ENCODE peak calls at places on chromosomes 6 and 20, in six cellular contexts. J is coronary artery, O is adrenal gland, A is IMR-90, G is NB4, Y is transverse colon. L is an unnamed sample.

GRCh38 chr6:159125977-159126376 is 43.2 kb upstream of the FNDC1 start:
- DNase-seq in J (no peak), O (peak; percentile 88), A (no peak), G (no peak), Y (no peak), L (no peak)

GRCh38 chr20:35801865-35802264 is 30.1 kb downstream of the PHF20 start:
- DNase-seq in J (no peak), O (no peak), A (no peak), G (no peak), Y (no peak), L (no peak)

GRCh38 chr20:2692036-2692885 is at the start of gene EBF4:
- DNase-seq in J (no peak), O (peak; percentile 72), A (no peak), G (peak; percentile 68), Y (peak; percentile 47), L (peak; percentile 63)

GRCh38 chr6:105851586-105851985 is 234.6 kb upstream of the PRDM1 start:
- DNase-seq in J (no peak), O (no peak), A (no peak), G (no peak), Y (no peak), L (no peak)

GRCh38 chr6:163189609-163190008 is 224.9 kb upstream of the QKI start:
- DNase-seq in J (no peak), O (no peak), A (no peak), G (no peak), Y (no peak), L (no peak)

GRCh38 chr6:159170999-159171712 is 2.0 kb downstream of the FNDC1 start:
- DNase-seq in J (no peak), O (peak; percentile 35), A (peak; percentile 75), G (no peak), Y (no peak), L (no peak)

GRCh38 chr6:21935561-21936028 is 342.0 kb downstream of the SOX4 start:
- DNase-seq in J (no peak), O (peak; percentile 37), A (peak; percentile 69), G (peak; percentile 58), Y (peak; percentile 32), L (no peak)

GRCh38 chr20:61830241-61830930 is 235.3 kb downstream of the TAF4 start:
- DNase-seq in J (no peak), O (no peak), A (no peak), G (peak; percentile 46), Y (no peak), L (no peak)

GRCh38 chr6:1562171-1562955 is 47.4 kb upstream of the FOXC1 start:
- DNase-seq in J (no peak), O (no peak), A (no peak), G (no peak), Y (no peak), L (no peak)

GRCh38 chr20:23436681-23437080 is 2.8 kb upstream of the CSTL1 start:
- DNase-seq in J (no peak), O (no peak), A (no peak), G (no peak), Y (no peak), L (no peak)

GRCh38 chr6:72035966-72036365 is 149.6 kb downstream of the RIMS1 start:
- DNase-seq in J (no peak), O (no peak), A (no peak), G (no peak), Y (no peak), L (no peak)

GRCh38 chr6:33722103-33722646 is 10.7 kb upstream of the UQCC2 start:
- DNase-seq in J (no peak), O (no peak), A (no peak), G (no peak), Y (no peak), L (no peak)

GRCh38 chr6:135647521-135647920 is 150.0 kb upstream of the AHI1 start:
- DNase-seq in J (no peak), O (no peak), A (no peak), G (no peak), Y (no peak), L (no peak)

GRCh38 chr6:15608406-15608805 is 54.4 kb downstream of the DTNBP1 start:
- DNase-seq in J (no peak), O (peak; percentile 30), A (peak; percentile 89), G (no peak), Y (no peak), L (no peak)

GRCh38 chr6:939526-940252 is 246.8 kb upstream of the EXOC2 start:
- DNase-seq in J (no peak), O (no peak), A (no peak), G (no peak), Y (no peak), L (no peak)

GRCh38 chr6:36839819-36840379 is 655 bp upstream of the CPNE5 start:
- DNase-seq in J (no peak), O (no peak), A (no peak), G (peak; percentile 60), Y (no peak), L (peak; percentile 61)

GRCh38 chr6:35494161-35494563 is 2.7 kb downstream of the TEAD3 start:
- DNase-seq in J (no peak), O (no peak), A (peak; percentile 44), G (peak; percentile 72), Y (no peak), L (no peak)

GRCh38 chr6:45714795-45715507 is 300.7 kb downstream of the CLIC5 start:
- DNase-seq in J (no peak), O (peak; percentile 41), A (peak; percentile 91), G (peak; percentile 94), Y (peak; percentile 59), L (peak; percentile 43)

GRCh38 chr6:160391419-160392116 is 43.4 kb downstream of the SLC22A3 start:
- DNase-seq in J (no peak), O (peak; percentile 52), A (no peak), G (no peak), Y (peak; percentile 33), L (peak; percentile 63)

GRCh38 chr20:41006936-41007871 is 21.4 kb upstream of the TOP1 start:
- DNase-seq in J (no peak), O (no peak), A (no peak), G (peak; percentile 30), Y (no peak), L (no peak)

GRCh38 chr6:158031191-158031444 is 49.5 kb downstream of the SYNJ2 start:
- DNase-seq in J (no peak), O (no peak), A (no peak), G (no peak), Y (no peak), L (no peak)

GRCh38 chr6:125078602-125079321 is 74.8 kb upstream of the TPD52L1 start:
- DNase-seq in J (no peak), O (no peak), A (no peak), G (no peak), Y (no peak), L (no peak)

GRCh38 chr6:13787146-13787545 is 27.2 kb downstream of the MCUR1 start:
- DNase-seq in J (no peak), O (no peak), A (peak; percentile 21), G (no peak), Y (no peak), L (no peak)

GRCh38 chr6:129191275-129191674 is 308.3 kb downstream of the LAMA2 start:
- DNase-seq in J (no peak), O (no peak), A (no peak), G (peak; percentile 14), Y (no peak), L (peak; percentile 12)

GRCh38 chr6:64255000-64255399 is 619.4 kb downstream of the PHF3 start:
- DNase-seq in J (no peak), O (no peak), A (no peak), G (no peak), Y (no peak), L (no peak)

DNA sequence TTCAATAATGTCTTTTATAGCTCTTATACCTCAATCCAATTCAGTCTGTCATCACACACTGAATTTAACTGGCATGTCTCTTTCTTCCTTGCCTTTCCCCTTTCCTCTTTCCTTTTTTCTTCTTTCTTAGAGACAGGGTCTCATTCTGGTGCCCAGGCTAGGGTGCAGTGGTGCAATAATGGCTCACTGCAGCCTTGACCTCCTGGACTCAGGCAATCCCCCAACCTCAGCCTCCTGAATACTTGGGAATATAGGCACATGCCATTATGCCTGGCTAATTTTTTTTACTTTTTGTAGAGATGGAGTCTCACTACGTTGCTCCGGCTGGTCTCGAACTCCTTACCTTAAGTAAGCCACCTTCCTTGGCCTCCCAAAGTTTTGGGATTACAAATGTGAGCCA is 65.9 kb downstream of the CBFA2T2 start:
- DNase-seq in J (no peak), O (no peak), A (no peak), G (no peak), Y (no peak), L (no peak)
- H3K4me3 ChIP-seq in J (no peak overlapping the region), O (no peak overlapping the region), A (no peak overlapping the region), G (no peak overlapping the region), Y (no peak overlapping the region), L (no peak overlapping the region)

GRCh38 chr6:108074057-108074358 is 533 bp downstream of the OSTM1 start:
- DNase-seq in J (no peak), O (no peak), A (peak; percentile 31), G (no peak), Y (no peak), L (no peak)
- TF ChIP-seq CTCF in J (no peak), O (no peak), A (no peak), G (no peak), Y (no peak), L (no peak)

DNA sequence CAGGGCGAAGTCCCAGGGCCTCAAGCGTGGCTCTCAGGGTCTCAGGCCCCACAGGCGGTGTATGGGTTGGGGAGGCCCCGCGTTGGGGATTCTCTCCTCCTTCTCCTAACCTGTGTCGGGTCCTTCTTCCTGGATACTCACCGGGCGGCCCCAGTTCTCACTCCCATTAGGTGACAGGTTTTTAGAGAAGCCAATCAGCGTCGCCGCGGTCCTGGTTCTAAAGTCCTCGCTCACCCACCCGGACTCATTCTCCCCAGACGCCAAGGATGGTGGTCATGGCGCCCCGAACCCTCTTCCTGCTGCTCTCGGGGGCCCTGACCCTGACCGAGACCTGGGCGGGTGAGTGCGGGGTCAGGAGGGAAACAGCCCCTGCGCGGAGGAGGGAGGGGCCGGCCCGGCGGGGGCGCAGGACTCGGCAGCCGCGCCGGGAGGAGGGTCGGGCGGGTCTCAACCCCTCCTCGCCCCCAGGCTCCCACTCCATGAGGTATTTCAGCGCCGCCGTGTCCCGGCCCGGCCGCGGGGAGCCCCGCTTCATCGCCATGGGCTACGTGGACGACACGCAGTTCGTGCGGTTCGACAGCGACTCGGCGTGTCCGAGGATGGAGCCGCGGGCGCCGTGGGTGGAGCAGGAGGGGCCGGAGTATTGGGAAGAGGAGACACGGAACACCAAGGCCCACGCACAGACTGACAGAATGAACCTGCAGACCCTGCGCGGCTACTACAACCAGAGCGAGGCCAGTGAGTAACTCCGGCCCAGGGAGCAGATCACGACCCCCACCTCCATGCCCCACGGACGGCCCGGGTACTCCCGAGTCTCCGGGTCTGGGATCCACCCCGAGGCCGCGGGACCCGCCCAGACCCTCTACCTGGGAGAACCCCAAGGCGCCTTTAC is at the start of gene HLA-G:
- DNase-seq in J (no peak), O (peak; percentile 27), A (no peak), G (no peak), Y (no peak), L (no peak)
- H3K4me3 ChIP-seq in J (peak within 1 kb of the TSS; percentile 60), O (no peak within 1 kb of the TSS), A (no peak within 1 kb of the TSS), G (no peak within 1 kb of the TSS), Y (peak within 1 kb of the TSS; percentile 33), L (no peak within 1 kb of the TSS)

DNA sequence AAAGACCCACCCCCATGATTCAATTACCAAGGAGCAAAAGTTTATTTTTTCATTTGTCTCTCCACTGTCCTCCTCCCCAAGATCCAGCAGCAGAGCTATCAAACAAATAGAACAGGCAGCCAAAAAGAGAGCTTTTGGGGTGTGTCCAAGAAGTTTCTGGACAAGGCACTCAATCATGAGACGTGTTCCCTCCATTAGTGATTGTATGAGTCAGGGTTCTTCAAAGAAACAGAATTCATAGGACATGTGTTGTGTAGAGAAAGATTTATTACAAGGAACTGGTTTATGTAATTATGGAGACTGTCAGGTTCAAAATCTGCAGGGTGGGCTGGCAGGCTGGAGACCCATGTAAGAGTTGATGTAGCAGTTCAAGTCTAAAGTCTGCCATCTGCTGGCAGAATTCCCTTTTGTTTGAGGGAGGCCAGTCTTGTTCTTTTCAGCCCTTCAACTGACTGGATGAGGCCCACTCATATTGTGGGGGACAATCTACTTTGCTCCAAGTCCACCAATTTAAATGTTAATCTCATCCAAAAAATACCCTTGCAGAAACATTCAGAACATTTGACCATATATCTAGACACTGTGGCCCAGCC is 248.1 kb upstream of the OPRM1 start:
- DNase-seq in J (no peak), O (peak; percentile 12), A (no peak), G (peak; percentile 31), Y (no peak), L (no peak)
- TF ChIP-seq CTCF in J (no peak), O (no peak), A (no peak), G (peak; percentile 16), Y (no peak), L (no peak)